ENCODE peak calls at places on chromosomes 2 and 18, in four cellular contexts. B, C, O and K are unnamed samples.

GRCh38 chr2:10398496-10398895 is 49.6 kb downstream of the ODC1 start:
- DNase-seq in C (no peak), B (no peak), O (no peak), K (no peak)

GRCh38 chr2:148876589-148877402 is 1.8 kb downstream of the KIF5C start:
- DNase-seq in C (no peak), O (no peak), B (peak), K (no peak)

GRCh38 chr2:190170673-190171072 is 108.1 kb upstream of the MSTN start:
- DNase-seq in B (no peak), O (no peak), C (no peak), K (no peak)

GRCh38 chr2:121626777-121627524 is 22.3 kb downstream of the CLASP1 start:
- DNase-seq in O (no peak), B (no peak), C (peak), K (no peak)

GRCh38 chr2:9174771-9175441 is 31.7 kb upstream of the ASAP2 start:
- DNase-seq in O (no peak), C (peak), B (no peak), K (no peak)

GRCh38 chr2:15918761-15919356 is 21.5 kb upstream of the MYCN start:
- DNase-seq in C (no peak), B (no peak), O (peak), K (peak)

GRCh38 chr2:216829533-216829932 is 30.3 kb downstream of the TNP1 start:
- DNase-seq in O (no peak), B (peak), C (peak), K (no peak)

GRCh38 chr18:48948112-48949050 is 2.4 kb downstream of the SMAD7 start:
- DNase-seq in O (no peak), C (no peak), B (peak), K (no peak)

GRCh38 chr2:110735366-110735765 is 3.0 kb downstream of the ACOXL start:
- DNase-seq in B (no peak), O (peak), C (no peak), K (no peak)

GRCh38 chr2:157509755-157510154 is 65.9 kb upstream of the CYTIP start:
- DNase-seq in B (no peak), O (no peak), C (no peak), K (no peak)

GRCh38 chr18:31146809-31147208 is 15.8 kb downstream of the DSC1 start:
- DNase-seq in C (no peak), O (no peak), B (no peak), K (no peak)

GRCh38 chr2:40487592-40487991 is 35.7 kb upstream of the SLC8A1 start:
- DNase-seq in B (no peak), C (peak), O (no peak), K (no peak)

GRCh38 chr2:10235909-10236550 is 66.7 kb upstream of the HPCAL1 start:
- DNase-seq in O (no peak), B (no peak), C (no peak), K (no peak)

GRCh38 chr2:177169810-177170514 is 42.6 kb upstream of the HNRNPA3 start:
- DNase-seq in C (no peak), O (no peak), B (no peak), K (no peak)

GRCh38 chr2:149219853-149220252 is 110.5 kb upstream of the LYPD6 start:
- DNase-seq in C (no peak), B (no peak), O (no peak), K (no peak)

GRCh38 chr2:42722328-42723190 is 41.4 kb downstream of the OXER1 start:
- DNase-seq in B (no peak), O (no peak), C (peak), K (no peak)

GRCh38 chr2:16152928-16153753 is 212.8 kb downstream of the MYCN start:
- DNase-seq in B (peak), O (no peak), C (no peak), K (no peak)

GRCh38 chr2:10283106-10284062 is 19.3 kb upstream of the HPCAL1 start:
- DNase-seq in B (no peak), O (no peak), C (peak), K (no peak)

GRCh38 chr18:54766631-54767030 is 61.6 kb upstream of the RAB27B start:
- DNase-seq in O (no peak), B (no peak), C (no peak), K (no peak)

GRCh38 chr2:152387046-152387445 is 52.1 kb downstream of the FMNL2 start:
- DNase-seq in O (no peak), B (peak), C (no peak), K (no peak)

GRCh38 chr2:71004356-71004755 is 9.7 kb upstream of the TEX261 start:
- DNase-seq in C (no peak), B (no peak), O (no peak), K (no peak)

GRCh38 chr2:71003396-71003795 is 8.7 kb upstream of the TEX261 start:
- DNase-seq in C (no peak), B (no peak), O (no peak), K (no peak)

GRCh38 chr2:71001592-71002570 is 7.2 kb upstream of the TEX261 start:
- DNase-seq in C (no peak), B (peak), O (no peak), K (no peak)

GRCh38 chr2:70999362-70999761 is 4.7 kb upstream of the TEX261 start:
- DNase-seq in C (no peak), O (no peak), B (no peak), K (no peak)

DNA sequence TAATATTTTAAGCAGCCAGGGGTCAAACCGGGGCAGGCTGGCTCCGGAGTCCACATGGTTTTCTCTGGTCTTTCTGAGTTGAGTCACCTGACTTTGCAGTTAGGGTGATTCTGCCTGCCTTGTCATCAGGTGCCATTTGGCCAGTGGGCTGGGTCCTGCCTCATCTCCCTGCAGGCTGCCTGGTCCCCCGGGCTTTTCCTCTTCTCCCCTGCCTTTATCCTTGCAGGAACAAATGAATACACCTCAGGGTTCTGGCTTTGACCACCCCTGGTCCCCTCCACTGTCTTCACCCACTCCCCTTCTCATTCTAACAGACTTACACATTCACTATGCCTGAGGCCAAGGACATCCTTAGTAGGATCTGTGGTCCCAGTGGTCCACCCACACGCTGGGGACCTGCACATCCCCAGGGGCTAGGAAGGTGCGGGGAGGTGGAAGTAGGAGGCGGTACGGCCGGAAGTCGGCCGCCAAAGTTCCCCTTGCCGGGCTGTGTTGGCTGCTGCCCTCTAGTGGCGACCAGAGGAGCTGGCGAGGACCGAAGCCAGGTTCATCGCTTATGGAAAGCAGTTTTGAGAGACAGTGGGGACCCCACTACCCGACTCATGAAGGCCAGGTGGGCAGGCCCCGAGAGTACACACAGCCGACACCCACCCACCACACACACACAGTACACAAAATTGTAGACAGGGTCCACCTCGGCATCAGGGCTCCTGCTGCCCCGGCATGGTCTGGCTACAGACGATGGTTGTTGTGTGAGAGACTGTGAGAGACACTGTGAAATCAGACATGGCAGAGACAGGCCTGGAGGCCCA is 6.3 kb upstream of the TEX261 start:
- DNase-seq in B (peak), C (peak), O (no peak), K (peak)
- TF ChIP-seq CTCF in B (peak), C (peak), O (peak), K (peak)

DNA sequence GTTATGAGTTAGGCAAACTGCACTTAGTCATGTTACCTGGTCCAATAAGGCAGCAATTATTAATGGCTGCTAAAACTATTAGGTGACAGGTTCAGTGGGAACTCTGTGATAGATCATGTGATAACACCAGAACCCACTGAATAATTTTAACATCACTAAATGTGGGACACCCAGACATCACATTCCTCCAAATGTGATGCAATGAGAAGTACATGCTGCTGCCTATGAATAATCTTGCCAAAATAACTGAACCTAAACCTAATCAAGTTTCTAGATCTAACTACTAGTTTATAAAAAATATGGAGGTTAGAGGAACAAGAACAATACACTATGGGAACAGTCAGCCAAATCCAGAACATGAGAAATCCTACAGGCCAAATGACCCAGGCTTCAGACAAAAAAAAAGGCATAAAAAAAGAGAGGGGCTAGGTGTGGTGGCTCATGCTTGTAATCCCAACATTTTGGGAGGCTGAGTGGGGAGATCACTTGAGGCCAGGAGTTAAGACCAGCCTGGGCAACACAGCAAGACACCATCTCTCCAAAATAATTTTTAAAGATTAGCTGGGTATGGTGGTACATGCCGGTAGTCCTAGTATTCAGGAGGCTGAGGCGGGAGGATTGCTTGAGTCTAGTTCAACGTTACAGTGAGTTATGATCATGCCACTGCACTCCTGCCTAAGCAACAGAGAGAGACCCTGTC is 7.0 kb upstream of the ACTR2 start:
- DNase-seq in O (no peak), B (no peak), C (peak), K (no peak)
- TF ChIP-seq CTCF in O (no peak), B (no peak), C (no peak), K (no peak)

GRCh38 chr2:23385351-23385747 is 370 bp downstream of the KLHL29 start:
- DNase-seq in C (peak), B (peak), O (no peak), K (no peak)
- TF ChIP-seq CTCF in C (no peak), B (no peak), O (no peak), K (peak)

GRCh38 chr18:273525-273924 is 5.7 kb upstream of the THOC1 start:
- DNase-seq in O (no peak), B (no peak), C (no peak), K (no peak)

GRCh38 chr18:267380-267687 is 513 bp downstream of the THOC1 start:
- DNase-seq in B (no peak), C (peak), O (no peak), K (no peak)

GRCh38 chr18:269480-270090 is 1.7 kb upstream of the THOC1 start:
- DNase-seq in B (no peak), C (no peak), O (no peak), K (no peak)

GRCh38 chr18:272650-273049 is 4.8 kb upstream of the THOC1 start:
- DNase-seq in O (no peak), C (no peak), B (no peak), K (no peak)

GRCh38 chr18:267688-268552 is at the start of gene THOC1:
- DNase-seq in B (peak), O (peak), C (peak), K (peak)
- TF ChIP-seq CTCF in B (no peak), O (no peak), C (peak), K (no peak)

GRCh38 chr18:78526275-78526674 is 453.3 kb upstream of the SALL3 start:
- DNase-seq in C (no peak), B (no peak), O (no peak), K (no peak)
- TF ChIP-seq CTCF in C (no peak), B (no peak), O (no peak), K (no peak)

GRCh38 chr2:50476174-50476573 is 555.8 kb downstream of the NRXN1 start:
- DNase-seq in O (no peak), C (no peak), B (no peak), K (no peak)
- TF ChIP-seq CTCF in O (no peak), C (no peak), B (peak), K (no peak)

GRCh38 chr2:170227467-170228075 is 49.6 kb downstream of the MYO3B start:
- DNase-seq in B (no peak), C (no peak), O (no peak), K (no peak)
- TF ChIP-seq CTCF in B (no peak), C (no peak), O (no peak), K (no peak)

GRCh38 chr18:67705748-67706147 is 189.2 kb upstream of the DSEL start:
- DNase-seq in C (no peak), O (no peak), B (no peak), K (no peak)
- TF ChIP-seq CTCF in C (no peak), O (no peak), B (no peak), K (peak)

DNA sequence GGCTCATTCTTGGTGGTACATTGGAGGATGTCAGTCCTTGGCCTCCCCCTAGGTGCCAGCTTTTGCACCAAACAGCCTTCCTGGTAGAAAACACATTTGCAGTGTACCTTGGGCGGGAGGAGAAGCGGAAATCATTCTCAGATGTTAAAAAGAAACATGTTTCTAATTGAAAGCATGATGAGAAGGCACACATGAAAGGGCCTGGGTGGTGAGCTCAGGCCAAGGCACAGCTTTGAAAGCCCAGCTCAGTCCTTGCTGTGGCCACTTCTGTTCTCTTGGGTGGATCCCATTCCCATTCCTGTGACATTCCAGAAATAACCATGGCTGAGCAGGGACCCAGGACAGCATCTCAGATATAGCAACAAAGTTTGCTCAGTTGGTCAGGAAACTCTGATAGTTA is 71.5 kb downstream of the LTBP1 start:
- DNase-seq in B (no peak), C (peak), O (peak), K (no peak)
- TF ChIP-seq CTCF in B (no peak), C (peak), O (no peak), K (no peak)

DNA sequence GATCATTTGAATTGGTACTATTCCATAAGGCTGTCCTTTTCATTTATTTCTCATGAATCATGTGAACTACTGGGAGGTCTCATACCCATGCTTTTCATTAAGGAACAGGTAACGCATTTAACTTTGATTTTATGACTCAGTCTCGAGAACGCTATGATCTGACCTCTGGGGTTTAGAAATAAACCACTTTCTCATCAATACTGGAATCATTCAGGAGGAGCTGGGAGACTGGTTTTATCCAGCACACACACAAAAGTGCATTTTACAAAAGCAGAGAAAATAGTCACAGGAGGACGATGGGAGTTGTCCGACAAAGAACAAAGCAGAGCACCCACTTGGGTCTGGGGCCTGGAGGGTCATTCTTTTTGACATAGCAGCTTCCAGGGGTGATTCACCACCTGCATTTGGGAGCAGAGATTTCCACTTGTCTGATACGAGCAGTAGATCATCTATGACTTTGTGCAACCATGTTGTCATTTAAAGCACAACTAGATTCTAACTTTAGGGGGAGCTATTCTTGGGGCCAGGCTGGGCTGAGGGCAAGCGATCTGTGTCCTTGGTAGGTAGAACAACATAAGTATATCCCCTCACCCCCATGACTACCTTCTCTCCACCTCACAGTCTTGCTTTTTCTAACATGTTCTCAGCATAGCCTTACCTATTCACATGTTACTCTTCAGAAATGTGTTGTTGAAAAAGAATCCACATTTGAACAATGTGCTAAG is 95.9 kb upstream of the SCG2 start:
- DNase-seq in B (no peak), C (no peak), O (no peak), K (no peak)
- TF ChIP-seq CTCF in B (no peak), C (no peak), O (no peak), K (no peak)